ENCODE peak calls at places on chromosome X, in nine cellular contexts. K is iris pigment epithelial cell; B is GM13976; S is skeletal muscle cell; Z is activated effector memory CD4-positive, alpha-beta T cell treated with Interleukin-2 at 50 U/mL for 16 hours; X is left lung; P is SW480; V is Caki2; J is activated T-cell treated with anti-CD3 and anti-CD28 coated beads for 48 hours. U is an unnamed sample.

GRCh38 chrX:122880952-122881351 is 303.1 kb upstream of the GRIA3 start:
- DNase-seq in K (no peak), B (no peak), S (no peak), Z (no peak), X (no peak), P (no peak), V (no peak), J (no peak), U (no peak)

GRCh38 chrX:134520860-134521390 is 61.0 kb downstream of the HPRT1 start:
- DNase-seq in K (peak), B (peak), S (no peak), Z (no peak), X (no peak), P (peak), V (peak), J (no peak), U (peak)

GRCh38 chrX:8191022-8191421 is 20.0 kb upstream of the VCX2 start:
- DNase-seq in K (no peak), B (no peak), S (no peak), Z (no peak), X (no peak), P (peak), V (peak), J (no peak), U (peak)

GRCh38 chrX:83508006-83508405 is at the start of gene POU3F4:
- DNase-seq in K (no peak), B (no peak), S (no peak), Z (no peak), X (no peak), P (no peak), V (no peak), J (no peak), U (no peak)

GRCh38 chrX:76148753-76149152 is 24.1 kb upstream of the PBDC1 start:
- DNase-seq in K (peak), B (no peak), S (no peak), Z (peak), X (no peak), P (peak), V (peak), J (no peak), U (peak)

GRCh38 chrX:13742397-13743176 is 8.0 kb downstream of the OFD1 start:
- DNase-seq in K (no peak), B (peak), S (no peak), Z (no peak), X (no peak), P (no peak), V (no peak), J (peak), U (peak)

GRCh38 chrX:53093748-53094583 is at the start of gene KANTR:
- DNase-seq in K (peak), B (peak), S (peak), Z (peak), X (peak), P (peak), V (peak), J (peak), U (peak)

GRCh38 chrX:7889680-7890079 is 37.5 kb downstream of the PNPLA4 start:
- DNase-seq in K (peak), B (no peak), S (no peak), Z (no peak), X (no peak), P (peak), V (no peak), J (no peak), U (no peak)

GRCh38 chrX:129496625-129497024 is 26.7 kb downstream of the SMARCA1 start:
- DNase-seq in K (peak), B (no peak), S (peak), Z (no peak), X (no peak), P (no peak), V (no peak), J (no peak), U (no peak)

GRCh38 chrX:39850630-39851152 is 247.1 kb downstream of the BCOR start:
- DNase-seq in K (peak), B (no peak), S (no peak), Z (no peak), X (no peak), P (no peak), V (no peak), J (no peak), U (peak)

GRCh38 chrX:7351946-7352345 is 204.0 kb upstream of the PUDP start:
- DNase-seq in K (peak), B (no peak), S (no peak), Z (no peak), X (no peak), P (no peak), V (no peak), J (no peak), U (no peak)

GRCh38 chrX:25442501-25442900 is 426.7 kb upstream of the ARX start:
- DNase-seq in K (peak), B (no peak), S (no peak), Z (no peak), X (no peak), P (peak), V (no peak), J (no peak), U (peak)

GRCh38 chrX:24117288-24117687 is 32.2 kb upstream of the ZFX start:
- DNase-seq in K (peak), B (no peak), S (no peak), Z (no peak), X (no peak), P (no peak), V (no peak), J (no peak), U (peak)

U was measured in hepatocyte.